ENCODE peak calls at places on chromosomes 2 and 18, in nine cellular contexts. J is caudate nucleus; P is GM03348; Y is NCI-H146; V is tibial nerve; Z is H54; B is NCI-H446 treated with DMSO at 0.1 percent for 48 hours; A is stimulated activated CD8-positive, alpha-beta memory T cell treated with anti-CD3 and anti-CD28 coated beads, Interleukin-7, amount 100 ng/mL, for 1 hour; X is HS-5. D is an unnamed sample.
A peak's percentile ranks its signal among the peaks of the same experiment; 100 is the strongest.

GRCh38 chr2:85472265-85472664 is 53.8 kb downstream of the SH2D6 start:
- DNase-seq in Y (no peak), X (no peak), Z (no peak), A (no peak), P (no peak), B (no peak), V (no peak), J (no peak), D (no peak)

GRCh38 chr2:45218931-45219339 is 209.7 kb upstream of the SIX2 start:
- DNase-seq in B (no peak), A (no peak), P (no peak), Z (no peak), V (no peak), J (no peak), X (no peak), Y (peak; percentile 62), D (no peak)

GRCh38 chr18:31203086-31203793 is 40.6 kb upstream of the DSC1 start:
- DNase-seq in P (no peak), Z (no peak), X (no peak), B (no peak), Y (no peak), A (no peak), J (no peak), V (no peak), D (no peak)

GRCh38 chr2:862356-862687 is 88.3 kb upstream of the SNTG2 start:
- DNase-seq in V (no peak), Z (no peak), A (no peak), B (no peak), X (no peak), Y (no peak), P (no peak), J (no peak), D (no peak)

GRCh38 chr2:71458413-71459083 is 5.2 kb downstream of the DYSF start:
- DNase-seq in J (no peak), V (no peak), B (no peak), P (peak; percentile 47), Z (peak; percentile 59), X (no peak), A (no peak), Y (no peak), D (peak; percentile 14)

GRCh38 chr2:127324635-127325034 is 30.7 kb upstream of the ERCC3 start:
- DNase-seq in X (no peak), V (no peak), J (no peak), A (no peak), P (peak; percentile 68), Y (peak; percentile 6), B (peak; percentile 42), Z (peak; percentile 8), D (no peak)

GRCh38 chr2:43038034-43038719 is 188.2 kb downstream of the ZFP36L2 start:
- DNase-seq in Z (no peak), X (no peak), Y (no peak), B (no peak), J (no peak), P (peak; percentile 40), A (no peak), V (no peak), D (peak; percentile 65)

GRCh38 chr2:40412456-40412855 is 39.4 kb downstream of the SLC8A1 start:
- DNase-seq in P (no peak), V (no peak), J (no peak), B (no peak), A (no peak), X (peak; percentile 46), Z (no peak), Y (no peak), D (no peak)

GRCh38 chr2:217993817-217994459 is 8.9 kb downstream of the TNS1 start:
- DNase-seq in P (peak; percentile 81), A (peak; percentile 31), B (no peak), V (no peak), J (no peak), Y (no peak), X (no peak), Z (peak; percentile 59), D (no peak)

D was measured in BJ.